ENCODE peak calls at places on chromosomes 16 and 17, in seven cellular contexts. One of them, this sample, is unnamed.

GRCh38 chr17:77264617-77265230 is 124.0 kb downstream of the SEC14L1 start:
- DNase-seq in fibroblast of pulmonary artery: no peak
- DNase-seq in astrocyte of the cerebellum: no peak
- DNase-seq in breast epithelium: no peak
- DNase-seq in PC-9: no peak
- DNase-seq in hepatocyte: no peak
- DNase-seq in lower lobe of right lung: no peak
- DNase-seq in this sample: no peak

GRCh38 chr16:89716493-89716892 is 4.2 kb downstream of the VPS9D1 start:
- DNase-seq in fibroblast of pulmonary artery: no peak
- DNase-seq in astrocyte of the cerebellum: no peak
- DNase-seq in breast epithelium: no peak
- DNase-seq in PC-9: no peak
- DNase-seq in hepatocyte: no peak
- DNase-seq in lower lobe of right lung: no peak
- DNase-seq in this sample: no peak

GRCh38 chr16:4327386-4327781 is 11.5 kb downstream of the GLIS2 start:
- DNase-seq in fibroblast of pulmonary artery: no peak
- DNase-seq in astrocyte of the cerebellum: no peak
- DNase-seq in breast epithelium: no peak
- DNase-seq in PC-9: no peak
- DNase-seq in hepatocyte: no peak
- DNase-seq in lower lobe of right lung: no peak
- DNase-seq in this sample: no peak

GRCh38 chr16:68234188-68235104 is 1.5 kb downstream of the ESRP2 start:
- DNase-seq in fibroblast of pulmonary artery: no peak
- DNase-seq in astrocyte of the cerebellum: no peak
- DNase-seq in breast epithelium: peak
- DNase-seq in PC-9: peak
- DNase-seq in hepatocyte: peak
- DNase-seq in lower lobe of right lung: peak
- DNase-seq in this sample: no peak

GRCh38 chr16:5451641-5452040 is 354.0 kb upstream of the EEF2KMT start:
- DNase-seq in fibroblast of pulmonary artery: no peak
- DNase-seq in astrocyte of the cerebellum: no peak
- DNase-seq in breast epithelium: no peak
- DNase-seq in PC-9: no peak
- DNase-seq in hepatocyte: no peak
- DNase-seq in lower lobe of right lung: no peak
- DNase-seq in this sample: no peak

GRCh38 chr17:5592382-5592781 is 8.1 kb upstream of the NLRP1 start:
- DNase-seq in fibroblast of pulmonary artery: peak
- DNase-seq in astrocyte of the cerebellum: peak
- DNase-seq in breast epithelium: no peak
- DNase-seq in PC-9: no peak
- DNase-seq in hepatocyte: peak
- DNase-seq in lower lobe of right lung: no peak
- DNase-seq in this sample: no peak

GRCh38 chr17:69539781-69540319 is 125.4 kb downstream of the MAP2K6 start:
- DNase-seq in fibroblast of pulmonary artery: peak
- DNase-seq in astrocyte of the cerebellum: peak
- DNase-seq in breast epithelium: no peak
- DNase-seq in PC-9: no peak
- DNase-seq in hepatocyte: peak
- DNase-seq in lower lobe of right lung: no peak
- DNase-seq in this sample: peak

GRCh38 chr16:27405546-27406451 is 3.8 kb downstream of the IL21R start:
- DNase-seq in fibroblast of pulmonary artery: no peak
- DNase-seq in astrocyte of the cerebellum: no peak
- DNase-seq in breast epithelium: no peak
- DNase-seq in PC-9: no peak
- DNase-seq in hepatocyte: no peak
- DNase-seq in lower lobe of right lung: no peak
- DNase-seq in this sample: no peak

DNA sequence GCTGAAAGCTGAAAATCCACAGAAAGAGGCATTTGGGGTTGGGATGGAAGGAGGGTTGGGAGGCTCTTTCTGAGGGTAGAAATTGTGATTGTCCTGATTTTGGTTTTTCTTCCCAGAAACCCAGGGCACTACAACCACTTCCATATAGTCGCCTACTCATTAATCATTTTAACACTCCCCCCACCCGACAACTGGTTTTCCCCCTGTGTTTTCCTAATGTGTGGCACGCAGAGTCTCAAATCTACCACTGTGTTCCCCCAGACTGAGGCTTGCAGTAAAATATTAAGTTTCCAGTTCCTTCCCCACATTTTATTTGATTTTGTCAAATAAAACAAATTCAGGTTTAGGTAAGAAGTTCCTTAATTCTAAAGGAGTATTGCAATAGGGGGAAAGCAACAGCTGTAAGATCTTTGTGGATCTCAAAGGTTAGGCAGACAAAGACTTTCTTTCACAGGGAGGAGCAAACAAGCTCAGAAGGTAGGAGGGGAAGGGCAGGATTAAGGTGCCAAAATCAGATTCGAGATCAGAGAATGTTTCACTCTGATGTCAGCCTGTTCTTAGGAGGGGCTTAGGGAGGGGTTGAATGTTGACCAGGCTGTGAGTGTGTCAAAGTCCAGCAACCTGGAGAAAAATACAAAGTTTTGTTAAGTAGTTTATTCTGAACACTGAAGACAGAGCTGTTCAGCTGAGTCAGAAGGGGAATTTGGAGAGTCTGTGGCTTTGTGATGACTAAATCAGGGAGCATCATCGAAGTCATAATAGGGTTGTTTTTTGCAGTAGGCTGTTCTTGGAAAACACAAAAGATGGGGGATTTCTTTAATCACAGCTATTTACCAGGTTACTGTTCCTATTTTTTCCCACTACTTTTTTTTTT is 3.6 kb downstream of the ZNF267 start:
- DNase-seq in fibroblast of pulmonary artery: peak
- DNase-seq in astrocyte of the cerebellum: peak
- DNase-seq in breast epithelium: no peak
- DNase-seq in PC-9: no peak
- DNase-seq in hepatocyte: peak
- DNase-seq in lower lobe of right lung: no peak
- DNase-seq in this sample: no peak
- H3K4me3 ChIP-seq in fibroblast of pulmonary artery: peak
- H3K4me3 ChIP-seq in astrocyte of the cerebellum: no peak
- H3K4me3 ChIP-seq in breast epithelium: no peak
- H3K4me3 ChIP-seq in PC-9: peak
- H3K4me3 ChIP-seq in hepatocyte: no peak
- H3K4me3 ChIP-seq in lower lobe of right lung: no peak
- H3K4me3 ChIP-seq in this sample: no peak

DNA sequence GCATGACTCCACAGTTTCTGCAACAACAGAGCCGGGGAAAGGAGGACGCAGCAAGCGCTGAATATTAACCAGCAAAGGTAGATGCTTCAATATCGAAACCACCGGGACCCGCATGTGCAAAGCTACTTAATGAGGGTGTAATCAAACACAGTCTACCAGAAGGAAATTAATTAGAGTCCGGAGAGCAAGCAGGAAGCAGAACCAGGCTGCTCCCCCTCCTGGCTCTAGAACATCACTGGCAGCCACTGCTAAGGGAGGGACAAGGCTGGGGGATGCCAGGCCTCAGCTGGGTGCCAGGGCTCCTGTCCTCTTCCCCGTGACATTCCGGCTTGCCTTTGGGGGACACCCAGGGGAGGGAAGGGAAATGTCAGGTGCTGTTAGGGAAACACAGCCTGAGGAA is 21.7 kb downstream of the LRRC75A start:
- DNase-seq in fibroblast of pulmonary artery: no peak
- DNase-seq in astrocyte of the cerebellum: no peak
- DNase-seq in breast epithelium: no peak
- DNase-seq in PC-9: no peak
- DNase-seq in hepatocyte: no peak
- DNase-seq in lower lobe of right lung: no peak
- DNase-seq in this sample: no peak
- TF ChIP-seq CTCF in fibroblast of pulmonary artery: peak
- TF ChIP-seq CTCF in astrocyte of the cerebellum: peak
- TF ChIP-seq CTCF in breast epithelium: no peak
- TF ChIP-seq CTCF in PC-9: no peak
- TF ChIP-seq CTCF in hepatocyte: no peak
- TF ChIP-seq CTCF in lower lobe of right lung: no peak
- TF ChIP-seq CTCF in this sample: no peak

DNA sequence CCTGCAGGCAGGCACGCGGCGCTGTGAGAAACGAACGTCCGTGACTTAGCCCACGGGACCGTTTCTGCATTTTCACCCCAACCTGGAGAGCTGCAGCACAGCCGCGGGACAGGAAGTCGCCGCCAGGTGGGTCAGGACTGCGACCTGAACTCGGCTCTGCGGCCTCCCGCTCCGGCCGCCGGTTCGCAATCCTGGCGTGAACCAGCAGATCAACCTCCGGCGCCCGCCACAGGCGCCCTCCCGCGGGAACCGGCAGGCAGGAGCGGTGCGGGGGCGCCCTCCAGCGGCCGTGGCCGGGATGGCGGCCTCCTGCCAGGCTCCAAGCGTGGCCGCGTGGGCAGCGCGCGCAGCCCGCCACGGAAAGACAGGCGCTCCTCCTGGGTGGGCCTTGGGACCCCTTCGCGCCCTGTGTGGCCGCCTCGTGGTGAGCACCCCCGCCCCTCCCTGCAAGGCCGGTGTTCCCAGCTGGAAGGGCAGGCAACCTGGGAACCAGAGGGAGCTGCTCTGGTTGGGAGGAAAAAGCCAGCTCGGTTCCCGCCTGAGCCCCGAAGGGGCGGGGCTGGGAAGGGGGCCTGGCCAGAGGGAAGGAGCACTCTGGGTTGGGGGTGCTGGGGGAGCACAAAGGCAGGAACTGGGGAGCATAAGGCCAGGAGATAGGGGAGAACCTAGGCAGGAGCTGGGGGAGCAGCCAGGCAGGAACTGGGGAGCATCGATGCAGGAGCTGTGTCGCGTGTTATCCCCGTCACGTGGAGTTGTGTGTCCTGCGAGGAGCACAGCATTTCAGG is 28.2 kb downstream of the ACTG1 start:
- DNase-seq in fibroblast of pulmonary artery: peak
- DNase-seq in astrocyte of the cerebellum: peak
- DNase-seq in breast epithelium: peak
- DNase-seq in PC-9: peak
- DNase-seq in hepatocyte: peak
- DNase-seq in lower lobe of right lung: peak
- DNase-seq in this sample: no peak
- H3K4me3 ChIP-seq in fibroblast of pulmonary artery: peak
- H3K4me3 ChIP-seq in astrocyte of the cerebellum: peak
- H3K4me3 ChIP-seq in breast epithelium: peak
- H3K4me3 ChIP-seq in PC-9: peak
- H3K4me3 ChIP-seq in hepatocyte: no peak
- H3K4me3 ChIP-seq in lower lobe of right lung: peak
- H3K4me3 ChIP-seq in this sample: peak

GRCh38 chr17:19331134-19331533 is 31.4 kb downstream of the B9D1 start:
- DNase-seq in fibroblast of pulmonary artery: peak
- DNase-seq in astrocyte of the cerebellum: peak
- DNase-seq in breast epithelium: no peak
- DNase-seq in PC-9: peak
- DNase-seq in hepatocyte: no peak
- DNase-seq in lower lobe of right lung: no peak
- DNase-seq in this sample: peak
- TF ChIP-seq CTCF in fibroblast of pulmonary artery: no peak
- TF ChIP-seq CTCF in astrocyte of the cerebellum: peak
- TF ChIP-seq CTCF in breast epithelium: no peak
- TF ChIP-seq CTCF in PC-9: no peak
- TF ChIP-seq CTCF in hepatocyte: no peak
- TF ChIP-seq CTCF in lower lobe of right lung: no peak
- TF ChIP-seq CTCF in this sample: no peak

GRCh38 chr16:14086477-14086876 is 15.4 kb downstream of the MRTFB start:
- DNase-seq in fibroblast of pulmonary artery: no peak
- DNase-seq in astrocyte of the cerebellum: no peak
- DNase-seq in breast epithelium: no peak
- DNase-seq in PC-9: no peak
- DNase-seq in hepatocyte: no peak
- DNase-seq in lower lobe of right lung: no peak
- DNase-seq in this sample: no peak
- H3K4me3 ChIP-seq in fibroblast of pulmonary artery: no peak
- H3K4me3 ChIP-seq in astrocyte of the cerebellum: no peak
- H3K4me3 ChIP-seq in breast epithelium: no peak
- H3K4me3 ChIP-seq in PC-9: no peak
- H3K4me3 ChIP-seq in hepatocyte: no peak
- H3K4me3 ChIP-seq in lower lobe of right lung: no peak
- H3K4me3 ChIP-seq in this sample: no peak

DNA sequence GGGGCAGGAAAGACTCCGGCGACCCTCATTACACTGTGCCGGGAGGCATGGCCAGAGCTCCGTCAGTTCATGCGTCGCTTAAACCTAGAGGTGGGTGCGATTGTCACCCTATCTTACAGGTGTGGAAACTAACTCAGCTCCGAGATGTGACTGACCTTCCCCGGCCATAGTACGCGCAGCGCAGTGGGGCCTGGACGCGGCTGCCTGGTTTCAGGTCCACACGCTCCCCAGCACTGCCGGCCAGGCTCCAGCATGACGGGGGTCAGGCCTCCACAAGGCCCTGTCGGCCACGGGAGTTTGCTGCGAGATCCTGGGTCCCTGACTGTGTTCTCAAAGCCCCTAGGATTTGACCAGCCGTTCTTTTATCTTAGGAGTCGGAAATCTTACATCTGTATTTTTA is 34.4 kb downstream of the JPH3 start:
- DNase-seq in fibroblast of pulmonary artery: no peak
- DNase-seq in astrocyte of the cerebellum: no peak
- DNase-seq in breast epithelium: no peak
- DNase-seq in PC-9: no peak
- DNase-seq in hepatocyte: no peak
- DNase-seq in lower lobe of right lung: no peak
- DNase-seq in this sample: no peak
- TF ChIP-seq CTCF in fibroblast of pulmonary artery: no peak
- TF ChIP-seq CTCF in astrocyte of the cerebellum: no peak
- TF ChIP-seq CTCF in breast epithelium: no peak
- TF ChIP-seq CTCF in PC-9: no peak
- TF ChIP-seq CTCF in hepatocyte: no peak
- TF ChIP-seq CTCF in lower lobe of right lung: no peak
- TF ChIP-seq CTCF in this sample: no peak

GRCh38 chr17:1908699-1909309 is 79.0 kb downstream of the RPA1 start:
- DNase-seq in fibroblast of pulmonary artery: peak
- DNase-seq in astrocyte of the cerebellum: peak
- DNase-seq in breast epithelium: peak
- DNase-seq in PC-9: peak
- DNase-seq in hepatocyte: peak
- DNase-seq in lower lobe of right lung: no peak
- DNase-seq in this sample: no peak
- H3K4me3 ChIP-seq in fibroblast of pulmonary artery: peak
- H3K4me3 ChIP-seq in astrocyte of the cerebellum: peak
- H3K4me3 ChIP-seq in breast epithelium: peak
- H3K4me3 ChIP-seq in PC-9: no peak
- H3K4me3 ChIP-seq in hepatocyte: peak
- H3K4me3 ChIP-seq in lower lobe of right lung: peak
- H3K4me3 ChIP-seq in this sample: peak